ENCODE peak calls at places on chromosomes 1 and 21, in four cellular contexts. H is T-helper 2 cell; V is AG10803; R is naive thymus-derived CD4-positive, alpha-beta T cell. F is an unnamed sample.

GRCh38 chr1:63813829-63814277 is 40.0 kb downstream of the ROR1 start:
- DNase-seq in H (no peak), V (peak), R (no peak), F (no peak)

GRCh38 chr1:19071674-19072281 is 115.3 kb upstream of the IFFO2 start:
- DNase-seq in H (no peak), V (no peak), R (no peak), F (no peak)

GRCh38 chr1:115134850-115135484 is 45.7 kb upstream of the TSPAN2 start:
- DNase-seq in H (no peak), V (peak), R (no peak), F (no peak)

GRCh38 chr1:40651138-40651857 is 14.2 kb downstream of the RIMS3 start:
- DNase-seq in H (no peak), V (no peak), R (no peak), F (no peak)

GRCh38 chr1:201649776-201650607 is 111.1 kb downstream of the NAV1 start:
- DNase-seq in H (no peak), V (peak), R (no peak), F (no peak)

GRCh38 chr1:64343105-64343960 is 126.6 kb upstream of the CACHD1 start:
- DNase-seq in H (no peak), V (peak), R (no peak), F (no peak)

GRCh38 chr1:193103759-193104495 is 1.3 kb downstream of the GLRX2 start:
- DNase-seq in H (peak), V (no peak), R (no peak), F (no peak)

GRCh38 chr1:160376525-160377131 is 9.8 kb downstream of the NHLH1 start:
- DNase-seq in H (peak), V (peak), R (peak), F (peak)

GRCh38 chr1:25554886-25555752 is 11.7 kb downstream of the LDLRAP1 start:
- DNase-seq in H (no peak), V (no peak), R (no peak), F (no peak)

GRCh38 chr1:17158961-17159360 is 39.7 kb upstream of the PADI2 start:
- DNase-seq in H (no peak), V (peak), R (no peak), F (no peak)

GRCh38 chr1:159012495-159012894 is 2.8 kb downstream of the IFI16 start:
- DNase-seq in H (peak), V (peak), R (peak), F (no peak)

GRCh38 chr21:25997788-25998611 is 172.6 kb downstream of the APP start:
- DNase-seq in H (peak), V (no peak), R (no peak), F (no peak)

GRCh38 chr1:242425232-242425631 is 99.3 kb downstream of the PLD5 start:
- DNase-seq in H (peak), V (no peak), R (no peak), F (no peak)

GRCh38 chr1:183477986-183478781 is 5.9 kb downstream of the SMG7 start:
- DNase-seq in H (peak), V (no peak), R (no peak), F (no peak)

GRCh38 chr1:119010201-119010600 is 22.1 kb upstream of the TBX15 start:
- DNase-seq in H (no peak), V (peak), R (no peak), F (no peak)

GRCh38 chr1:86156571-86157455 is at the start of gene COL24A1:
- DNase-seq in H (peak), V (peak), R (no peak), F (no peak)

GRCh38 chr21:32061755-32062154 is 188.9 kb downstream of the HUNK start:
- DNase-seq in H (no peak), V (no peak), R (no peak), F (no peak)

GRCh38 chr1:203045821-203046594 is 19.7 kb downstream of the PPFIA4 start:
- DNase-seq in H (no peak), V (no peak), R (no peak), F (no peak)

GRCh38 chr1:52139817-52140540 is 1.9 kb upstream of the ZFYVE9 start:
- DNase-seq in H (peak), V (peak), R (no peak), F (no peak)

GRCh38 chr1:165485716-165486115 is 40.8 kb upstream of the RXRG start:
- DNase-seq in H (no peak), V (no peak), R (no peak), F (no peak)

F was measured in memory B cell.